ENCODE peak calls at places on chromosomes 16 and 17, in seven cellular contexts. One of them, this sample, is unnamed.

GRCh38 chr17:44926841-44927525 is 11.7 kb upstream of the GFAP start:
- DNase-seq in HFFc6: no peak
- DNase-seq in B cell: no peak
- DNase-seq in GM23338: no peak
- DNase-seq in tibial nerve: no peak
- DNase-seq in heart left ventricle: no peak
- DNase-seq in cardiac muscle cell: no peak
- DNase-seq in this sample: no peak

GRCh38 chr17:69314246-69315030 is 12.5 kb downstream of the ABCA5 start:
- DNase-seq in cardiac muscle cell: no peak
- DNase-seq in tibial nerve: no peak
- DNase-seq in GM23338: peak
- DNase-seq in B cell: no peak
- DNase-seq in HFFc6: no peak
- DNase-seq in heart left ventricle: no peak
- DNase-seq in this sample: no peak

GRCh38 chr16:57679016-57679415 is 10.9 kb downstream of the ADGRG3 start:
- DNase-seq in heart left ventricle: no peak
- DNase-seq in HFFc6: no peak
- DNase-seq in cardiac muscle cell: peak
- DNase-seq in B cell: no peak
- DNase-seq in tibial nerve: no peak
- DNase-seq in GM23338: no peak
- DNase-seq in this sample: no peak

GRCh38 chr17:53724726-53725125 is 98.0 kb upstream of the KIF2B start:
- DNase-seq in GM23338: no peak
- DNase-seq in HFFc6: no peak
- DNase-seq in cardiac muscle cell: no peak
- DNase-seq in heart left ventricle: no peak
- DNase-seq in tibial nerve: no peak
- DNase-seq in B cell: no peak
- DNase-seq in this sample: no peak

GRCh38 chr16:75312875-75313274 is 61.5 kb upstream of the BCAR1 start:
- DNase-seq in cardiac muscle cell: no peak
- DNase-seq in GM23338: no peak
- DNase-seq in B cell: no peak
- DNase-seq in tibial nerve: no peak
- DNase-seq in HFFc6: no peak
- DNase-seq in heart left ventricle: no peak
- DNase-seq in this sample: no peak

GRCh38 chr17:3959295-3959899 is 4.8 kb downstream of the ATP2A3 start:
- DNase-seq in tibial nerve: no peak
- DNase-seq in HFFc6: peak
- DNase-seq in B cell: no peak
- DNase-seq in heart left ventricle: no peak
- DNase-seq in GM23338: no peak
- DNase-seq in cardiac muscle cell: no peak
- DNase-seq in this sample: no peak

GRCh38 chr17:75703591-75703990 is 17.7 kb upstream of the ITGB4 start:
- DNase-seq in HFFc6: no peak
- DNase-seq in cardiac muscle cell: no peak
- DNase-seq in B cell: no peak
- DNase-seq in tibial nerve: no peak
- DNase-seq in heart left ventricle: no peak
- DNase-seq in GM23338: no peak
- DNase-seq in this sample: no peak

GRCh38 chr17:29154516-29155234 is 25.5 kb downstream of the MYO18A start:
- DNase-seq in heart left ventricle: peak
- DNase-seq in cardiac muscle cell: no peak
- DNase-seq in HFFc6: no peak
- DNase-seq in B cell: no peak
- DNase-seq in GM23338: no peak
- DNase-seq in tibial nerve: no peak
- DNase-seq in this sample: no peak

GRCh38 chr17:40803617-40804082 is 3.9 kb upstream of the KRT28 start:
- DNase-seq in GM23338: peak
- DNase-seq in B cell: peak
- DNase-seq in HFFc6: peak
- DNase-seq in cardiac muscle cell: peak
- DNase-seq in heart left ventricle: peak
- DNase-seq in tibial nerve: peak
- DNase-seq in this sample: peak

GRCh38 chr17:2171725-2172446 is 117.0 kb downstream of the HIC1 start:
- DNase-seq in tibial nerve: no peak
- DNase-seq in B cell: no peak
- DNase-seq in heart left ventricle: peak
- DNase-seq in cardiac muscle cell: peak
- DNase-seq in GM23338: peak
- DNase-seq in HFFc6: peak
- DNase-seq in this sample: no peak

GRCh38 chr16:12896562-12896961 is 4.8 kb upstream of the SHISA9 start:
- DNase-seq in GM23338: peak
- DNase-seq in HFFc6: peak
- DNase-seq in cardiac muscle cell: peak
- DNase-seq in B cell: no peak
- DNase-seq in heart left ventricle: no peak
- DNase-seq in tibial nerve: no peak
- DNase-seq in this sample: peak
- TF ChIP-seq CTCF in GM23338: peak
- TF ChIP-seq CTCF in HFFc6: peak
- TF ChIP-seq CTCF in cardiac muscle cell: no peak
- TF ChIP-seq CTCF in B cell: no peak
- TF ChIP-seq CTCF in heart left ventricle: no peak
- TF ChIP-seq CTCF in tibial nerve: no peak
- TF ChIP-seq CTCF in this sample: peak

DNA sequence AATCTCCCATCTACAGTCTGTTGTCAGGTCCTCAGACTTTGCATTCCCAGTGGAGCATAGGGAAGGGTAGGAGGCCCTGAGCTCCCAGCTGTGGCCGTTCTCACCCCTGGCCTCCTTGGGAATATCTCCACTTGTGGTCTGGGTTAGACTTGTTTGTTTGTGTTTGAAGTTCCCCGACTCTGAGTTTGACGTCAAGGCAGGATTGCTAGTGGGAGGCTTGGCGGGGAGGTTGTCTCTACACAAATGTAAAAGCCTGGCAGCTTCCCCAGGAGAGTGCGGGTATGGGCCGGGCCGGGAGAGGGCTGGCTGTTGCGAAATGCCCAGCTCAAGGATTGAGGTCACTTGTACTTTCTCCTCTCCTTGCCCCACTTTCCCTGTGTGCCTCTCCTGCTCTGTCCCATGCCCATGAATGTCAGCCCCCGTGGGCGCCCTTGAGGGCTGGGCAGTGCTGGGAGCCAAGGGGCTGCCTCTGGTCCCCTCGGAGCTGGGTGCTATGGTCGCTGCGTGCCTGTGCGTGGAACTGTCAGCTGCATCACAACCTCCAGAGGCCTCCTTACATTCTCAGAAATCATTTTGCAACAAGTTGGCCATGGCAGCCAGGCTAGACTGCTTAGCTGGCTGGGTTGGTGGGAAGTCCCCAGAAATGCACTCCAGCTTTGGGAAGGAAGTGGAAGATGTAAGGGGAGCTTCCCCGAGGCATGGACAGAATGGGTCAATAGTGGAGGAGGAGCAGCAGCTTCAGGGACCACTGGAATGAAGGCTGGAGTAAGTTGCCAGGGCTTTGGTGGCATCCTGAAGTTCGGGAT is 84.3 kb downstream of the KSR1 start:
- DNase-seq in heart left ventricle: peak
- DNase-seq in cardiac muscle cell: no peak
- DNase-seq in tibial nerve: peak
- DNase-seq in B cell: no peak
- DNase-seq in HFFc6: peak
- DNase-seq in GM23338: no peak
- DNase-seq in this sample: no peak
- TF ChIP-seq CTCF in heart left ventricle: no peak
- TF ChIP-seq CTCF in cardiac muscle cell: no peak
- TF ChIP-seq CTCF in tibial nerve: no peak
- TF ChIP-seq CTCF in B cell: no peak
- TF ChIP-seq CTCF in HFFc6: no peak
- TF ChIP-seq CTCF in GM23338: no peak
- TF ChIP-seq CTCF in this sample: no peak

GRCh38 chr16:3358884-3359283 is 3.2 kb downstream of the OR2C1 start:
- DNase-seq in heart left ventricle: no peak
- DNase-seq in HFFc6: no peak
- DNase-seq in B cell: no peak
- DNase-seq in tibial nerve: no peak
- DNase-seq in GM23338: no peak
- DNase-seq in cardiac muscle cell: no peak
- DNase-seq in this sample: no peak

GRCh38 chr16:3355589-3355988 is at the start of gene OR2C1:
- DNase-seq in GM23338: no peak
- DNase-seq in B cell: no peak
- DNase-seq in tibial nerve: no peak
- DNase-seq in cardiac muscle cell: no peak
- DNase-seq in HFFc6: no peak
- DNase-seq in heart left ventricle: no peak
- DNase-seq in this sample: no peak

DNA sequence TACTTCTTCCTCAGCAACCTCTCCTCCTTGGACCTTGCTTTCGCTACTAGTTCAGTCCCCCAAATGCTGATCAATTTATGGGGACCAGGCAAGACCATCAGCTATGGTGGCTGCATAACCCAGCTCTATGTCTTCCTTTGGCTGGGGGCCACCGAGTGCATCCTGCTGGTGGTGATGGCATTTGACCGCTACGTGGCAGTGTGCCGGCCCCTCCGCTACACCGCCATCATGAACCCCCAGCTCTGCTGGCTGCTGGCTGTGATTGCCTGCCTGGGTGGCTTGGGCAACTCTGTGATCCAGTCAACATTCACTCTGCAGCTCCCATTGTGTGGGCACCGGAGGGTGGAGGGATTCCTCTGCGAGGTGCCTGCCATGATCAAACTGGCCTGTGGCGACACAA is 429 bp downstream of the OR2C1 start:
- DNase-seq in B cell: no peak
- DNase-seq in cardiac muscle cell: no peak
- DNase-seq in GM23338: no peak
- DNase-seq in HFFc6: no peak
- DNase-seq in tibial nerve: no peak
- DNase-seq in heart left ventricle: no peak
- DNase-seq in this sample: no peak
- TF ChIP-seq CTCF in B cell: no peak
- TF ChIP-seq CTCF in cardiac muscle cell: no peak
- TF ChIP-seq CTCF in GM23338: no peak
- TF ChIP-seq CTCF in HFFc6: no peak
- TF ChIP-seq CTCF in tibial nerve: no peak
- TF ChIP-seq CTCF in heart left ventricle: no peak
- TF ChIP-seq CTCF in this sample: no peak

DNA sequence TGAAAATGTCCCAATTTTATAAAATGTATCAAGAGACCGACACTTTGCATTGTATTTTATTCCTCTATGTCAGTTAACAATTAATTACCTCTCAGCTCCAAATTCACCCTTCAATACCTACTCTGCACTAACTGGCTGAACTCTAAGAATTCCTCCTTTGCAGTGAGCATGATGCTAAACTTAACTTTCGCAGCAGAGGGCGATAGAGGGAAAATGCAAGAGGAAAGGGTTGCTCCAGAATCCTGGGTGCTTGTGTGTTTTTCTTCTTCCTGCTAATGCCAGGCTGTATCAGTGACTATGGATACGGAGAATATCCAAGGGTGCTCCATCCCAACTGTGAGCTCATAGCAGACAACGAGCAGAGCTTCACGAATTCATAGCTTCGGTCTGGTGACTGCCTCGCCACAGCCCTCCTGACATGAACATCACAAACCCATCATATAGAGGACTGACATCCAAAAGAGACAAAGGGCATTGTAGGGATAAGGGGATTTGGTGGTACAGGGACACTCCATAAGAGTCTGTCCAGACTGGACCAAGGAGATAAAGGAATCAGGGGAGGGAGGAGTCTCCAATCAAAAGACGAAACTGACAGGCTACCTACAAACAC is 172.9 kb downstream of the STX8 start:
- DNase-seq in HFFc6: peak
- DNase-seq in B cell: no peak
- DNase-seq in GM23338: peak
- DNase-seq in tibial nerve: no peak
- DNase-seq in heart left ventricle: no peak
- DNase-seq in cardiac muscle cell: peak
- DNase-seq in this sample: peak
- TF ChIP-seq CTCF in HFFc6: peak
- TF ChIP-seq CTCF in B cell: peak
- TF ChIP-seq CTCF in GM23338: peak
- TF ChIP-seq CTCF in tibial nerve: no peak
- TF ChIP-seq CTCF in heart left ventricle: peak
- TF ChIP-seq CTCF in cardiac muscle cell: peak
- TF ChIP-seq CTCF in this sample: peak

GRCh38 chr16:7614022-7614795 is 281.6 kb downstream of the RBFOX1 start:
- DNase-seq in heart left ventricle: no peak
- DNase-seq in HFFc6: no peak
- DNase-seq in cardiac muscle cell: no peak
- DNase-seq in tibial nerve: no peak
- DNase-seq in GM23338: no peak
- DNase-seq in B cell: no peak
- DNase-seq in this sample: no peak

GRCh38 chr16:7613518-7613917 is 280.9 kb downstream of the RBFOX1 start:
- DNase-seq in heart left ventricle: no peak
- DNase-seq in cardiac muscle cell: no peak
- DNase-seq in tibial nerve: no peak
- DNase-seq in GM23338: no peak
- DNase-seq in HFFc6: no peak
- DNase-seq in B cell: no peak
- DNase-seq in this sample: no peak

GRCh38 chr16:7615565-7615964 is 282.9 kb downstream of the RBFOX1 start:
- DNase-seq in heart left ventricle: no peak
- DNase-seq in cardiac muscle cell: no peak
- DNase-seq in GM23338: no peak
- DNase-seq in tibial nerve: no peak
- DNase-seq in B cell: no peak
- DNase-seq in HFFc6: no peak
- DNase-seq in this sample: no peak
- TF ChIP-seq CTCF in heart left ventricle: no peak
- TF ChIP-seq CTCF in cardiac muscle cell: no peak
- TF ChIP-seq CTCF in GM23338: no peak
- TF ChIP-seq CTCF in tibial nerve: no peak
- TF ChIP-seq CTCF in B cell: no peak
- TF ChIP-seq CTCF in HFFc6: no peak
- TF ChIP-seq CTCF in this sample: no peak

GRCh38 chr16:5502467-5502869 is 404.9 kb upstream of the EEF2KMT start:
- DNase-seq in B cell: no peak
- DNase-seq in heart left ventricle: no peak
- DNase-seq in cardiac muscle cell: peak
- DNase-seq in HFFc6: peak
- DNase-seq in GM23338: peak
- DNase-seq in tibial nerve: no peak
- DNase-seq in this sample: peak
- TF ChIP-seq CTCF in B cell: no peak
- TF ChIP-seq CTCF in heart left ventricle: peak
- TF ChIP-seq CTCF in cardiac muscle cell: no peak
- TF ChIP-seq CTCF in HFFc6: peak
- TF ChIP-seq CTCF in GM23338: peak
- TF ChIP-seq CTCF in tibial nerve: no peak
- TF ChIP-seq CTCF in this sample: peak

DNA sequence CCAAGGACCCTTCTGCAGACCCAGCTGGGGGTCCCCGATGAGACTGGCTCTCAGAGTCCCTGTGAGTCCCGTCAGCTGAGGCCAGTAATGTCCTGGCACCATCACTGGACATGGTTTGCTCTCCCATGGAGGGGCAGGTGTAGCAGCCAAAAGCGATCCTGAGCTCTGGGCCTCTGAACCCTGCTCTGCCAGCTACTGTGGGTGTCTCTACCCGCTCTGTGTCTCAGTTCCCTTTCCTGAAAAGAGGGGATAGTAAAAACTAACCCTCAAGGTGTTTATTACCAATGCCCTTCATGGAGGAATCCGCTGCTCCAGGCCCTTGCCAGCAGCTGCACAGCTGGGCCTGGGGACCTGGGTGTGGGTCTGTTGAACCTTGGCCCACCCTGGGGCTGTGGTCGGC is 8.8 kb downstream of the TUBB3 start:
- DNase-seq in B cell: no peak
- DNase-seq in cardiac muscle cell: no peak
- DNase-seq in tibial nerve: no peak
- DNase-seq in GM23338: no peak
- DNase-seq in HFFc6: no peak
- DNase-seq in heart left ventricle: no peak
- DNase-seq in this sample: no peak
- TF ChIP-seq CTCF in B cell: no peak
- TF ChIP-seq CTCF in cardiac muscle cell: no peak
- TF ChIP-seq CTCF in tibial nerve: no peak
- TF ChIP-seq CTCF in GM23338: no peak
- TF ChIP-seq CTCF in HFFc6: no peak
- TF ChIP-seq CTCF in heart left ventricle: no peak
- TF ChIP-seq CTCF in this sample: no peak

This sample was measured in neural crest cell.